ENCODE peak calls at places on chromosomes 2 and 18, in nine cellular contexts. One of them, this sample, is unnamed.

GRCh38 chr18:78006006-78006802 is 756.6 kb downstream of the GALR1 start:
- DNase-seq in endodermal cell: peak
- DNase-seq in testis: no peak
- DNase-seq in KBM-7: no peak
- DNase-seq in HuH-7.5: no peak
- DNase-seq in SJSA1: no peak
- DNase-seq in cardiac fibroblast: no peak
- DNase-seq in ELR: no peak
- DNase-seq in HFFc6: no peak
- DNase-seq in this sample: no peak

GRCh38 chr2:37934591-37935513 is 9.8 kb downstream of the RMDN2 start:
- DNase-seq in endodermal cell: no peak
- DNase-seq in testis: no peak
- DNase-seq in KBM-7: no peak
- DNase-seq in HuH-7.5: no peak
- DNase-seq in SJSA1: no peak
- DNase-seq in cardiac fibroblast: no peak
- DNase-seq in ELR: no peak
- DNase-seq in HFFc6: no peak
- DNase-seq in this sample: no peak

GRCh38 chr2:26469955-26470354 is 8.0 kb downstream of the OTOF start:
- DNase-seq in endodermal cell: no peak
- DNase-seq in testis: no peak
- DNase-seq in KBM-7: no peak
- DNase-seq in HuH-7.5: no peak
- DNase-seq in SJSA1: no peak
- DNase-seq in cardiac fibroblast: no peak
- DNase-seq in ELR: no peak
- DNase-seq in HFFc6: no peak
- DNase-seq in this sample: no peak

GRCh38 chr2:216554755-216555154 is 56.1 kb downstream of the RPL37A start:
- DNase-seq in endodermal cell: no peak
- DNase-seq in testis: no peak
- DNase-seq in KBM-7: no peak
- DNase-seq in HuH-7.5: no peak
- DNase-seq in SJSA1: no peak
- DNase-seq in cardiac fibroblast: no peak
- DNase-seq in ELR: no peak
- DNase-seq in HFFc6: no peak
- DNase-seq in this sample: no peak

GRCh38 chr2:95389256-95390119 is 13.0 kb upstream of the FAHD2A start:
- DNase-seq in endodermal cell: peak
- DNase-seq in testis: peak
- DNase-seq in KBM-7: peak
- DNase-seq in HuH-7.5: peak
- DNase-seq in SJSA1: peak
- DNase-seq in cardiac fibroblast: peak
- DNase-seq in ELR: peak
- DNase-seq in HFFc6: peak
- DNase-seq in this sample: peak

GRCh38 chr18:78974115-78974740 is 5.4 kb upstream of the SALL3 start:
- DNase-seq in endodermal cell: peak
- DNase-seq in testis: no peak
- DNase-seq in KBM-7: no peak
- DNase-seq in HuH-7.5: no peak
- DNase-seq in SJSA1: no peak
- DNase-seq in cardiac fibroblast: no peak
- DNase-seq in ELR: no peak
- DNase-seq in HFFc6: no peak
- DNase-seq in this sample: peak

GRCh38 chr18:27956001-27956400 is 220.9 kb downstream of the CDH2 start:
- DNase-seq in endodermal cell: no peak
- DNase-seq in testis: no peak
- DNase-seq in KBM-7: no peak
- DNase-seq in HuH-7.5: no peak
- DNase-seq in SJSA1: no peak
- DNase-seq in cardiac fibroblast: no peak
- DNase-seq in ELR: no peak
- DNase-seq in HFFc6: no peak
- DNase-seq in this sample: no peak

GRCh38 chr2:220981926-220982325 is 590.2 kb downstream of the EPHA4 start:
- DNase-seq in endodermal cell: no peak
- DNase-seq in testis: no peak
- DNase-seq in KBM-7: no peak
- DNase-seq in HuH-7.5: no peak
- DNase-seq in SJSA1: no peak
- DNase-seq in cardiac fibroblast: no peak
- DNase-seq in ELR: no peak
- DNase-seq in HFFc6: no peak
- DNase-seq in this sample: no peak

GRCh38 chr18:58234359-58234741 is 190.3 kb downstream of the NEDD4L start:
- DNase-seq in endodermal cell: no peak
- DNase-seq in testis: no peak
- DNase-seq in KBM-7: no peak
- DNase-seq in HuH-7.5: no peak
- DNase-seq in SJSA1: no peak
- DNase-seq in cardiac fibroblast: no peak
- DNase-seq in ELR: no peak
- DNase-seq in HFFc6: no peak
- DNase-seq in this sample: no peak